ENCODE peak calls at places on chromosomes 5 and 9, in seven cellular contexts. O is HuH-7, A is head of caudate nucleus, I is glomerular endothelial cell, Z is tibial nerve, P is posterior vena cava, J is T1000. F is an unnamed sample.

GRCh38 chr5:96001262-96001661 is 39.6 kb upstream of the ELL2 start:
- DNase-seq in P (no peak), Z (no peak), O (no peak), A (no peak), I (no peak), J (no peak), F (no peak)

GRCh38 chr5:105506692-105507277 is 1944.2 kb upstream of the NUDT12 start:
- DNase-seq in P (no peak), Z (no peak), J (no peak), I (no peak), A (no peak), O (peak), F (no peak)

GRCh38 chr5:163460562-163461176 is at the start of gene HMMR:
- DNase-seq in J (no peak), O (no peak), Z (no peak), P (no peak), I (no peak), A (no peak), F (no peak)

GRCh38 chr5:54309751-54310432 is 481 bp downstream of the ARL15 start:
- DNase-seq in Z (peak), O (no peak), A (peak), P (peak), I (no peak), J (no peak), F (peak)

GRCh38 chr5:96344678-96345612 is 88.1 kb downstream of the PCSK1 start:
- DNase-seq in A (no peak), Z (no peak), P (no peak), J (no peak), I (peak), O (no peak), F (peak)

GRCh38 chr9:101376117-101376866 is 8.5 kb downstream of the BAAT start:
- DNase-seq in A (no peak), P (no peak), O (no peak), Z (no peak), I (no peak), J (peak), F (no peak)

GRCh38 chr5:64869419-64869818 is 100.7 kb downstream of the CWC27 start:
- DNase-seq in I (peak), J (no peak), A (no peak), O (no peak), P (no peak), Z (no peak), F (no peak)

GRCh38 chr9:133485531-133486260 is 6.8 kb upstream of the SLC2A6 start:
- DNase-seq in P (peak), Z (no peak), A (no peak), O (peak), J (no peak), I (no peak), F (peak)

GRCh38 chr5:134552301-134552700 is 26.8 kb downstream of the JADE2 start:
- DNase-seq in A (no peak), I (peak), P (peak), J (peak), O (no peak), Z (no peak), F (no peak)

GRCh38 chr5:65326912-65327311 is 154.8 kb downstream of the ADAMTS6 start:
- DNase-seq in Z (no peak), I (no peak), J (no peak), A (no peak), P (no peak), O (no peak), F (no peak)

GRCh38 chr9:123866497-123866896 is 63.4 kb downstream of the DENND1A start:
- DNase-seq in O (no peak), Z (no peak), P (no peak), J (no peak), I (no peak), A (no peak), F (no peak)

GRCh38 chr5:120124961-120125360 is 339.1 kb upstream of the PRR16 start:
- DNase-seq in O (no peak), Z (no peak), J (no peak), A (no peak), I (no peak), P (no peak), F (no peak)

GRCh38 chr9:38144421-38144820 is 75.4 kb upstream of the SHB start:
- DNase-seq in J (no peak), A (no peak), Z (no peak), P (peak), O (no peak), I (no peak), F (no peak)

GRCh38 chr9:134283111-134283515 is 43.1 kb upstream of the RXRA start:
- DNase-seq in O (no peak), P (peak), J (no peak), I (no peak), Z (peak), A (peak), F (no peak)

GRCh38 chr9:28853487-28853886 is 1280.2 kb upstream of the C9orf72 start:
- DNase-seq in J (no peak), I (no peak), P (no peak), A (no peak), Z (no peak), O (no peak), F (no peak)

GRCh38 chr9:36714161-36714560 is 141.5 kb downstream of the MELK start:
- DNase-seq in I (no peak), J (no peak), A (no peak), Z (no peak), O (no peak), P (no peak), F (no peak)

GRCh38 chr9:123607479-123607878 is 251.5 kb downstream of the CRB2 start:
- DNase-seq in P (no peak), A (no peak), Z (no peak), J (no peak), I (no peak), O (peak), F (no peak)

GRCh38 chr5:157069949-157070348 is 11.0 kb upstream of the HAVCR1 start:
- DNase-seq in I (no peak), A (no peak), Z (no peak), J (no peak), P (no peak), O (no peak), F (no peak)